ENCODE peak calls at places on chromosomes 7 and 10, in seven cellular contexts. A, L, P, H, J, X and E are unnamed samples.

GRCh38 chr10:63819753-63820347 is 298.6 kb downstream of the REEP3 start:
- DNase-seq in H (peak; percentile 33), X (peak; percentile 78), P (peak; percentile 38), L (no peak), A (peak; percentile 73), J (peak; percentile 78), E (peak; percentile 72)

GRCh38 chr10:28533571-28534304 is 820 bp downstream of the WAC start:
- DNase-seq in J (peak; percentile 90), H (peak; percentile 13), P (peak; percentile 60), A (peak; percentile 81), X (peak; percentile 51), L (peak; percentile 95), E (peak; percentile 75)

GRCh38 chr10:61313460-61313859 is 139.7 kb downstream of the TMEM26 start:
- DNase-seq in P (no peak), A (no peak), X (peak; percentile 2), H (no peak), J (no peak), L (no peak), E (no peak)

GRCh38 chr7:4650471-4651047 is 31.5 kb upstream of the FOXK1 start:
- DNase-seq in H (peak; percentile 34), X (no peak), L (no peak), A (no peak), P (no peak), J (peak; percentile 72), E (no peak)

GRCh38 chr10:107280293-107280692 is 115.8 kb upstream of the SORCS1 start:
- DNase-seq in X (no peak), H (no peak), P (no peak), A (no peak), J (no peak), L (no peak), E (no peak)

GRCh38 chr7:6510476-6511133 is 40.7 kb downstream of the GRID2IP start:
- DNase-seq in A (no peak), L (no peak), P (no peak), J (no peak), X (no peak), H (no peak), E (no peak)

GRCh38 chr7:55074008-55074499 is 55.2 kb downstream of the EGFR start:
- DNase-seq in X (peak; percentile 32), L (no peak), A (no peak), H (peak; percentile 44), P (no peak), J (peak; percentile 81), E (peak; percentile 77)

GRCh38 chr10:43125881-43126731 is 12.1 kb upstream of the CSGALNACT2 start:
- DNase-seq in L (peak; percentile 69), P (no peak), A (peak; percentile 39), J (no peak), X (no peak), H (no peak), E (peak; percentile 22)

GRCh38 chr10:97298223-97298571 is 5.8 kb upstream of the ARHGAP19 start:
- DNase-seq in P (no peak), A (no peak), L (no peak), X (no peak), H (no peak), J (no peak), E (no peak)

GRCh38 chr10:47048533-47048905 is 137.3 kb downstream of the PTPN20 start:
- DNase-seq in L (peak; percentile 75), J (no peak), A (no peak), H (no peak), P (no peak), X (no peak), E (peak; percentile 23)

GRCh38 chr10:81838950-81839349 is 36.0 kb upstream of the NRG3 start:
- DNase-seq in A (no peak), H (no peak), P (no peak), X (peak; percentile 30), J (no peak), L (no peak), E (no peak)

GRCh38 chr7:142866361-142867096 is 11.7 kb downstream of the EPHB6 start:
- DNase-seq in A (no peak), X (peak; percentile 29), P (peak; percentile 75), H (peak; percentile 13), J (no peak), L (no peak), E (peak; percentile 61)

GRCh38 chr7:2210551-2211258 is 22.0 kb downstream of the MAD1L1 start:
- DNase-seq in H (no peak), X (no peak), P (no peak), L (peak; percentile 69), A (peak; percentile 48), J (no peak), E (no peak)

GRCh38 chr7:36117201-36117840 is 35.7 kb upstream of the EEPD1 start:
- DNase-seq in A (no peak), P (no peak), L (no peak), X (no peak), J (no peak), H (no peak), E (no peak)

GRCh38 chr10:62130948-62131347 is 137.7 kb downstream of the RTKN2 start:
- DNase-seq in J (no peak), H (no peak), L (no peak), X (peak; percentile 99), P (no peak), A (no peak), E (no peak)

GRCh38 chr7:30596043-30596641 is 1.5 kb downstream of the GARS1 start:
- DNase-seq in P (peak; percentile 28), X (peak; percentile 43), L (no peak), J (no peak), H (peak; percentile 42), A (no peak), E (no peak)

GRCh38 chr10:53115660-53116059 is 343.1 kb upstream of the MBL2 start:
- DNase-seq in J (no peak), X (no peak), H (no peak), A (no peak), P (no peak), L (no peak), E (no peak)

DNA sequence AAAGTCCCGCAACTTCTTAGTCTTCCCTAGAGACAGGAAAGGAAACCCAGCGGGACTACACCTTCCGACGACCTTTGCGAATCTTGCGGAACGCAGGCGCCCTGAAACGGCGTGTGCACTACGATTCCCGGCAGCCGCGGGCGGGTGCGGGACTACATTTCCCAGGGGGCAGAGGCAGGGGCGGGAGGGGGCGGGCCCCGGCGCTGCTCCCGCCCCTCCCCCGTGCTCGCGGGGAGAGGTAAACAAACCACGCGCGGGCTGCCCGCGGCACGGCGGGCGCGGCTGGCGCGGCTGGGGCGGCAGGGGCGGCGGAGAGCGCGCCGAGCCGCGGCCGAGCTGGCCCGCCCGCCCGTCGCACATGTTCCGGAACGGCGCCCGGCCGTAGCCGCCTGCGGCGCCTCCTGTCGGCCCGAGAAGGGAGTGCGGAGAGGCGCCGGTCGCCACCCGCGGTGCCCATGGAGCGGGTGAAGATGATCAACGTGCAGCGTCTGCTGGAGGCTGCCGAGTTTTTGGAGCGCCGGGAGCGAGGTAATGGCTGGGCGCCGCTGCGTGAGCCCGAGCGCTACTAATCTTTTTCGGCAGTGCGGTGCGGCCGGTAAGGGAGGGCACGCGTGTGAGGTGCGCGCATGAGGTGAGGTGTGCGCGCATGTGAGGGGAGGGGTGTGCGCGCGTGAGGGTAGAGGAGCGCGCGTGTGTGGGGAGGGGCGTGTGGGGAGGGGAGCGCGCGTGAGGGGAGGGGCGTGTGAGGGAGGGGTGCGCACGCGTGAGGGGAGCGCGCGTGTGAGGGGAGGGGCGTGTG is 18.6 kb downstream of the MXI1 start:
- DNase-seq in P (peak; percentile 77), A (peak; percentile 94), L (peak; percentile 96), X (peak; percentile 89), H (peak; percentile 83), J (peak; percentile 97), E (peak; percentile 93)
- TF ChIP-seq POLR2AphosphoS5 in P (no peak), A (no peak), L (peak; percentile 78), X (no peak), H (no peak), J (peak; percentile 72), E (peak; percentile 65)

GRCh38 chr10:79129361-79129997 is 60.7 kb downstream of the ZMIZ1 start:
- DNase-seq in X (peak; percentile 75), H (peak; percentile 45), L (no peak), J (no peak), P (peak; percentile 73), A (no peak), E (no peak)
- H3K27ac ChIP-seq in X (peak overlapping the region; percentile 49), H (peak overlapping the region; percentile 29), L (peak overlapping the region; percentile 90), J (peak overlapping the region; percentile 69), P (peak overlapping the region; percentile 50), A (no peak overlapping the region), E (peak overlapping the region; percentile 78)

GRCh38 chr7:120564145-120564544 is 291.2 kb downstream of the KCND2 start:
- DNase-seq in H (no peak), A (no peak), J (no peak), X (no peak), L (no peak), P (no peak), E (no peak)
- TF ChIP-seq POLR2AphosphoS5 in H (no peak), A (no peak), J (no peak), X (no peak), L (no peak), P (no peak), E (no peak)

GRCh38 chr10:6409982-6410694 is 169.9 kb downstream of the PRKCQ start:
- DNase-seq in J (no peak), A (no peak), L (no peak), X (peak; percentile 21), H (no peak), P (no peak), E (no peak)
- H3K27ac ChIP-seq in J (peak overlapping the region; percentile 67), A (peak overlapping the region; percentile 81), L (peak overlapping the region; percentile 82), X (no peak overlapping the region), H (no peak overlapping the region), P (no peak overlapping the region), E (no peak overlapping the region)

DNA sequence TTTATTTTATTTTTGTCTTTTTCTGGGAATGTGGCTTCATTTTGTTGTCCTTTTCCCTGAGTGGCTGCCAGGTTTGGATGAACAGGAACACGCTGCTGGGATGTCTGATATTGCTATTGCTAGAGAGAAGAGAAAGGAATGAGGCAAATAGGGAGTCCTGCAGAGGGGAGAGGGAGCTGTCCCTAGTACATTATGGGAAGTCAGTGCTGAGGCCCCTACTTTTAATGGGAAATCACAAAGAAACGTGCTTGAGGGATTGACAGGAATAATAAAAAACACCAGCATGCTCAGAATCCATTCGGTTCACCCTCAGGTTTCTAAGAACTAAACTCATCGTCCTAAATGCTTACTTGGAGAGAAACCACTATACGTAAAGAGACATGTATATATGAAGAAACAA is 306.6 kb downstream of the PLXNA4 start:
- DNase-seq in A (no peak), H (no peak), J (no peak), P (no peak), L (no peak), X (no peak), E (no peak)
- TF ChIP-seq POLR2AphosphoS5 in A (no peak), H (no peak), J (no peak), P (no peak), L (no peak), X (no peak), E (no peak)